ENCODE peak calls at places on chromosomes 12 and 14, in eight cellular contexts. E is Right ventricle myocardium inferior; X is activated CD8-positive, alpha-beta memory T cell treated with anti-CD3 and anti-CD28 coated beads, Interleukin-2, amount 10 ng/mL, durations not matched to agents 7 days and 5 days; R is naive thymus-derived CD4-positive, alpha-beta T cell; A is stimulated activated naive CD8-positive, alpha-beta T cell treated with anti-CD3 and anti-CD28 coated beads, Interleukin-15, amount 100 ng/mL, for 72 hours; Z is activated CD4-positive, CD25-positive, alpha-beta regulatory T cell treated with anti-CD3 and anti-CD28 coated beads, Interleukin-2, amount 50 U/mL, for 24 hours; F is naive B cell; Y is body of pancreas. O is an unnamed sample.

GRCh38 chr12:80777587-80777986 is 60.9 kb downstream of the MYF5 start:
- ATAC-seq in Z (no peak), X (no peak), R (no peak), A (no peak), E (no peak), F (no peak), Y (no peak), O (no peak)

GRCh38 chr14:97994020-97994531 is 1196.9 kb downstream of the VRK1 start:
- ATAC-seq in E (no peak), Z (peak), F (no peak), A (peak), X (peak), R (peak), Y (no peak), O (peak)

GRCh38 chr14:21915814-21916213 is 242.2 kb upstream of the OR4E1 start:
- ATAC-seq in E (no peak), Y (peak), Z (no peak), R (no peak), X (no peak), F (no peak), A (no peak), O (peak)

GRCh38 chr14:100031506-100032281 is 33.5 kb upstream of the EVL start:
- ATAC-seq in E (peak), X (no peak), Z (no peak), R (no peak), F (no peak), Y (peak), A (no peak), O (no peak)

GRCh38 chr12:2376855-2377657 is 324.3 kb downstream of the CACNA1C start:
- ATAC-seq in E (no peak), A (no peak), Y (no peak), X (no peak), R (no peak), F (no peak), Z (no peak), O (no peak)

GRCh38 chr12:117236456-117237001 is 46.3 kb upstream of the FBXO21 start:
- ATAC-seq in R (no peak), A (no peak), Y (no peak), X (peak), E (peak), F (no peak), Z (no peak), O (peak)

GRCh38 chr12:131939007-131939406 is 9.9 kb downstream of the PUS1 start:
- ATAC-seq in Y (no peak), R (no peak), Z (no peak), A (no peak), E (no peak), F (no peak), X (no peak), O (no peak)

GRCh38 chr14:32303865-32304264 is 25.2 kb upstream of the AKAP6 start:
- ATAC-seq in Y (no peak), X (no peak), F (no peak), R (no peak), E (no peak), A (no peak), Z (no peak), O (no peak)

GRCh38 chr12:89154743-89155530 is 197.4 kb downstream of the DUSP6 start:
- ATAC-seq in F (no peak), A (no peak), Z (no peak), Y (no peak), X (no peak), R (no peak), E (peak), O (no peak)

GRCh38 chr12:15862840-15863239 is 19.3 kb upstream of the STRAP start:
- ATAC-seq in F (no peak), X (no peak), Y (no peak), A (no peak), Z (no peak), E (no peak), R (no peak), O (no peak)

GRCh38 chr12:60209933-60210332 is 614.1 kb downstream of the SLC16A7 start:
- ATAC-seq in E (no peak), F (no peak), Y (peak), A (no peak), R (no peak), Z (no peak), X (no peak), O (no peak)

GRCh38 chr12:95836185-95836609 is 22.6 kb upstream of the SNRPF start:
- ATAC-seq in F (no peak), E (no peak), A (no peak), X (no peak), Z (no peak), R (no peak), Y (no peak), O (no peak)

GRCh38 chr12:65492997-65493892 is 214.8 kb downstream of the MSRB3 start:
- ATAC-seq in Z (no peak), Y (no peak), A (no peak), F (no peak), X (no peak), E (no peak), R (no peak), O (no peak)

GRCh38 chr12:31752450-31752849 is 23.6 kb upstream of the AMN1 start:
- ATAC-seq in F (no peak), Z (no peak), A (no peak), E (peak), X (no peak), R (no peak), Y (no peak), O (no peak)

GRCh38 chr14:55661029-55661428 is 81.0 kb downstream of the KTN1 start:
- ATAC-seq in Y (no peak), X (no peak), R (no peak), E (peak), F (no peak), Z (no peak), A (no peak), O (no peak)

GRCh38 chr12:124804011-124804621 is 59.5 kb downstream of the SCARB1 start:
- ATAC-seq in F (no peak), A (no peak), X (no peak), E (peak), Z (no peak), R (no peak), Y (peak), O (no peak)

GRCh38 chr14:22147716-22148115 is 441.3 kb downstream of the DAD1 start:
- ATAC-seq in R (no peak), Y (no peak), F (no peak), X (no peak), E (no peak), A (no peak), Z (no peak), O (no peak)

GRCh38 chr12:99154264-99154982 is 493.1 kb upstream of the GARIN6 start:
- ATAC-seq in A (no peak), Y (peak), Z (no peak), E (peak), R (no peak), X (no peak), F (no peak), O (no peak)

GRCh38 chr12:68042212-68042699 is 53.0 kb downstream of the IFNG-AS1 start:
- ATAC-seq in Y (no peak), E (peak), Z (peak), F (peak), A (peak), R (peak), X (peak), O (peak)

GRCh38 chr12:121288158-121288848 is 8.2 kb downstream of the CAMKK2 start:
- ATAC-seq in F (peak), Z (no peak), Y (no peak), A (no peak), E (peak), X (no peak), R (peak), O (no peak)

GRCh38 chr12:1453801-1454200 is 140.6 kb downstream of the FBXL14 start:
- ATAC-seq in F (no peak), A (no peak), E (no peak), Y (no peak), Z (no peak), R (no peak), X (no peak), O (no peak)

GRCh38 chr14:49607583-49607982 is 8.8 kb downstream of the LRR1 start:
- ATAC-seq in X (no peak), Y (no peak), F (no peak), E (no peak), A (no peak), Z (no peak), R (no peak), O (no peak)

GRCh38 chr12:88559772-88560171 is 20.5 kb downstream of the KITLG start:
- ATAC-seq in A (no peak), Y (no peak), X (no peak), R (no peak), E (no peak), F (no peak), Z (no peak), O (no peak)

GRCh38 chr14:103194256-103195045 is 71.2 kb downstream of the TNFAIP2 start:
- ATAC-seq in R (no peak), Z (no peak), A (no peak), X (no peak), F (no peak), Y (no peak), E (no peak), O (no peak)

GRCh38 chr14:105617201-105617777 is 90.9 kb downstream of the TMEM121 start:
- ATAC-seq in Z (peak), Y (no peak), A (peak), R (peak), F (peak), X (peak), E (peak), O (no peak)

GRCh38 chr12:105820407-105821140 is 318.2 kb downstream of the NUAK1 start:
- ATAC-seq in Z (no peak), F (no peak), Y (peak), R (no peak), E (peak), A (no peak), X (no peak), O (no peak)

GRCh38 chr12:45234134-45234865 is 18.4 kb downstream of the ANO6 start:
- ATAC-seq in E (peak), A (peak), Z (no peak), Y (peak), X (peak), R (no peak), F (no peak), O (peak)

GRCh38 chr12:124301084-124301654 is 6.3 kb downstream of the RFLNA start:
- ATAC-seq in E (no peak), Y (no peak), Z (no peak), X (no peak), R (no peak), F (no peak), A (no peak), O (no peak)

GRCh38 chr12:101485015-101485414 is 9.9 kb downstream of the SPIC start:
- ATAC-seq in Z (no peak), X (no peak), R (no peak), F (no peak), E (peak), Y (no peak), A (no peak), O (no peak)

GRCh38 chr14:91154851-91155625 is 41.2 kb downstream of the DGLUCY start:
- ATAC-seq in F (no peak), A (peak), E (peak), R (peak), Z (peak), Y (peak), X (peak), O (no peak)